ENCODE peak calls at places on chromosomes 4 and X, in four cellular contexts. One of them, this sample, is unnamed.

GRCh38 chrX:37752941-37753340 is 26.9 kb upstream of the CYBB start:
- DNase-seq in mammary epithelial cell: no peak
- DNase-seq in tibial nerve: no peak
- DNase-seq in adrenal gland: no peak
- DNase-seq in this sample: no peak

GRCh38 chr4:100574607-100575006 is 56.8 kb upstream of the EMCN start:
- DNase-seq in tibial nerve: no peak
- DNase-seq in adrenal gland: no peak
- DNase-seq in mammary epithelial cell: no peak
- DNase-seq in this sample: no peak

GRCh38 chr4:44186096-44186849 is 262.3 kb downstream of the KCTD8 start:
- DNase-seq in mammary epithelial cell: no peak
- DNase-seq in tibial nerve: no peak
- DNase-seq in adrenal gland: no peak
- DNase-seq in this sample: no peak

GRCh38 chr4:6834867-6835266 is 52.3 kb downstream of the KIAA0232 start:
- DNase-seq in tibial nerve: no peak
- DNase-seq in adrenal gland: no peak
- DNase-seq in mammary epithelial cell: peak; percentile 64
- DNase-seq in this sample: no peak

GRCh38 chr4:71380721-71381120 is 41.9 kb downstream of the SLC4A4 start:
- DNase-seq in adrenal gland: no peak
- DNase-seq in tibial nerve: no peak
- DNase-seq in mammary epithelial cell: no peak
- DNase-seq in this sample: no peak

GRCh38 chr4:3709061-3709845 is 56.9 kb upstream of the ADRA2C start:
- DNase-seq in mammary epithelial cell: no peak
- DNase-seq in adrenal gland: no peak
- DNase-seq in tibial nerve: no peak
- DNase-seq in this sample: no peak

GRCh38 chrX:129593137-129593536 is 53.1 kb downstream of the OCRL start:
- DNase-seq in tibial nerve: no peak
- DNase-seq in mammary epithelial cell: peak; percentile 18
- DNase-seq in adrenal gland: no peak
- DNase-seq in this sample: no peak

GRCh38 chr4:108694423-108694822 is 44.0 kb downstream of the OSTC start:
- DNase-seq in mammary epithelial cell: no peak
- DNase-seq in tibial nerve: no peak
- DNase-seq in adrenal gland: no peak
- DNase-seq in this sample: no peak

GRCh38 chr4:27350161-27350560 is 489.5 kb downstream of the STIM2 start:
- DNase-seq in adrenal gland: no peak
- DNase-seq in tibial nerve: no peak
- DNase-seq in mammary epithelial cell: peak; percentile 64
- DNase-seq in this sample: no peak

GRCh38 chr4:10079951-10080873 is 36.4 kb downstream of the WDR1 start:
- DNase-seq in tibial nerve: no peak
- DNase-seq in mammary epithelial cell: no peak
- DNase-seq in adrenal gland: no peak
- DNase-seq in this sample: no peak

GRCh38 chr4:37693450-37694190 is 7.4 kb upstream of the RELL1 start:
- DNase-seq in adrenal gland: no peak
- DNase-seq in tibial nerve: no peak
- DNase-seq in mammary epithelial cell: peak; percentile 77
- DNase-seq in this sample: no peak

GRCh38 chr4:157837071-157837470 is 335.8 kb downstream of the GASK1B start:
- DNase-seq in mammary epithelial cell: no peak
- DNase-seq in adrenal gland: no peak
- DNase-seq in tibial nerve: no peak
- DNase-seq in this sample: no peak

GRCh38 chr4:111268769-111269414 is 646.0 kb upstream of the PITX2 start:
- DNase-seq in adrenal gland: no peak
- DNase-seq in mammary epithelial cell: no peak
- DNase-seq in tibial nerve: no peak
- DNase-seq in this sample: no peak

GRCh38 chr4:78749972-78750727 is 26.0 kb upstream of the BMP2K start:
- DNase-seq in tibial nerve: no peak
- DNase-seq in mammary epithelial cell: no peak
- DNase-seq in adrenal gland: no peak
- DNase-seq in this sample: no peak

GRCh38 chr4:106256190-106256589 is 59.8 kb downstream of the TBCK start:
- DNase-seq in mammary epithelial cell: no peak
- DNase-seq in tibial nerve: no peak
- DNase-seq in adrenal gland: no peak
- DNase-seq in this sample: no peak

DNA sequence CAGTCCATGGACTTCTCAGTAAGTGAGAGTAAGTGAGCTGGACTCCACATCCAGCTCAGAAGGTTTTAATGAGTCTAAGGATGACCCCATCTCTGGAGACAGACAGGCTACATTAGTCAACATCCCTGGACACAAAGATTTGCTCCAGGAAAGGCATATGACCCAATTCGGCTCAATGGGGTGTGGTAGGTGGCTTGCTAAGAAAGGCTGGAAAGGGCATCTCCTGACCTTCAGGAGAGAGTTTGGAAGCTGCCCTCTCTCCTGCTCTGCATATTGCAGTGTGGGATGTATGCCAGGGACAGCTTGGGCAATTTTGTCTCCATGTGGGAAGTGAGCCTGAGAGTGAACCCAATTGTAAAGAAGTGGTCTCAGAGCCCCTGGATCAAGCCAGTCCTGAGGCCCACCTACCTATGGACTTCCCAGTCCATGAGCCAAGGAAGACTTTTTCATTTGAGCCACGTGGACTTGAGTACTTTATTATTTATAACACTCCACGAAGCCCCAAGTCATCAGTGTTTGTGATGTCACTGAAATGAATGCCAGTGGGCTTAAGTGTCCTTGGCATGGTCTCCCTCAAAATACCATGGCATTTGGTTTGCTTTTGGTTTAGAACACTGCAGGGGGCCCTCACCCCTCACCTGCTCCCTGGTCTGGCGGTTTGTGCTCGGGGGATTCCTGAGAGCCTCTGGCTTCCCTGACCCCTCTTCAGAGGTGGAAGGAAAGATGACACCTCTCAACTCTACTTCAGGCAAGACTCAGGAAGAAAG is 10.4 kb upstream of the ABLIM2 start:
- DNase-seq in adrenal gland: no peak
- DNase-seq in mammary epithelial cell: no peak
- DNase-seq in tibial nerve: no peak
- DNase-seq in this sample: no peak
- H3K27ac ChIP-seq in adrenal gland: peak overlapping the region; percentile 83
- H3K27ac ChIP-seq in mammary epithelial cell: no peak overlapping the region
- H3K27ac ChIP-seq in tibial nerve: no peak overlapping the region
- H3K27ac ChIP-seq in this sample: no peak overlapping the region

DNA sequence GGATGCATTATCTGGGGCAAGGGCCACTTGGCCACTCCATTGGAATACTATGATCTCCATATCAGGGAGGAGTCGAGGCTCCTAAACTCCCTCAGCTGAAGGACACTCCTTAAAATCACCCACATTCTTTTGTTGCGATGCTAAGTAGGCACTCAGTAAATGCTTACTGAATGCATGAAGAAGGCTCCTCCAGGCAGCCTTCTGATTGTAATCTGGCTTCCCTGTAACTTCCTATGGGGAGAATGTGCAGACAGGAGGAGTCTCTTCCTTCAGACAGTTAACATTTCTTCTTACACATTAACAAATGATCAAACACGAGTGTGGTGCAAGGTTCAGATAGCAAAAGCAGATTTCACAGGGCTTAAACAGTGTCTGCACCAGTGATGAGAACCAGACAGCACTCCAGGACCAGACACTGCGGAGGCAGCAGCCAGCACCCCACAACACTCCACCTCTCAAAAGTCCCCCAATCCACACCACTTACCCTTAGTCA is 21.4 kb upstream of the USO1 start:
- DNase-seq in adrenal gland: no peak
- DNase-seq in tibial nerve: no peak
- DNase-seq in mammary epithelial cell: no peak
- DNase-seq in this sample: no peak
- H3K27ac ChIP-seq in adrenal gland: no peak overlapping the region
- H3K27ac ChIP-seq in tibial nerve: no peak overlapping the region
- H3K27ac ChIP-seq in mammary epithelial cell: no peak overlapping the region
- H3K27ac ChIP-seq in this sample: no peak overlapping the region

GRCh38 chr4:1928356-1929235 is 57.4 kb downstream of the NSD2 start:
- DNase-seq in adrenal gland: no peak
- DNase-seq in mammary epithelial cell: no peak
- DNase-seq in tibial nerve: no peak
- DNase-seq in this sample: no peak
- H3K27ac ChIP-seq in adrenal gland: no peak overlapping the region
- H3K27ac ChIP-seq in mammary epithelial cell: peak overlapping the region; percentile 29
- H3K27ac ChIP-seq in tibial nerve: no peak overlapping the region
- H3K27ac ChIP-seq in this sample: no peak overlapping the region

GRCh38 chrX:39532761-39533160 is 565.0 kb downstream of the BCOR start:
- DNase-seq in adrenal gland: no peak
- DNase-seq in tibial nerve: no peak
- DNase-seq in mammary epithelial cell: no peak
- DNase-seq in this sample: no peak

GRCh38 chrX:39541881-39542280 is 555.9 kb downstream of the BCOR start:
- DNase-seq in tibial nerve: no peak
- DNase-seq in mammary epithelial cell: no peak
- DNase-seq in adrenal gland: no peak
- DNase-seq in this sample: no peak

GRCh38 chrX:39534949-39535348 is 562.8 kb downstream of the BCOR start:
- DNase-seq in tibial nerve: no peak
- DNase-seq in adrenal gland: no peak
- DNase-seq in mammary epithelial cell: no peak
- DNase-seq in this sample: no peak

GRCh38 chrX:39536165-39536564 is 561.6 kb downstream of the BCOR start:
- DNase-seq in mammary epithelial cell: no peak
- DNase-seq in tibial nerve: no peak
- DNase-seq in adrenal gland: no peak
- DNase-seq in this sample: no peak
- H3K27ac ChIP-seq in mammary epithelial cell: no peak overlapping the region
- H3K27ac ChIP-seq in tibial nerve: no peak overlapping the region
- H3K27ac ChIP-seq in adrenal gland: no peak overlapping the region
- H3K27ac ChIP-seq in this sample: no peak overlapping the region

DNA sequence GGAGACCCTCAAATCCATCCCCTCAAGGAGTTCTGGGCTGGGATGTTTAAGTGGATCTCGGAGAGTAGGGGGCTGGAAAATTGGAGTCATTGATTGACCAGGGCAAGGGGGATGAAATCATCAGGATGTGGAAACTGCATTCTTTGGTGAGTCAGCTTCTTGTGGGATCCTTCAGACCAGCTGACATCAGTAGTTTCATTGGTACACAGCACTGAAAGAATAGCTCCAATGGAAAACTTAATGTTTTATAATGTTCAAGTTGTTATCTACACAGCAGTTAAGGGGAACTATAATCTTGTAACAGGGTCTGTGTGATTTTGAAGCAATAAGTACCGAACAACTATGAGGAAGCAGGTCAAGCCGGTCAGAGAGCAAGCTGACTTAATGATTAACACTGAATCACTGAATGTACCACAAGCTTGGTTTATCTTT is 506.1 kb downstream of the RPA4 start:
- DNase-seq in mammary epithelial cell: peak; percentile 69
- DNase-seq in tibial nerve: no peak
- DNase-seq in adrenal gland: no peak
- DNase-seq in this sample: no peak
- H3K27ac ChIP-seq in mammary epithelial cell: peak overlapping the region; percentile 55
- H3K27ac ChIP-seq in tibial nerve: no peak overlapping the region
- H3K27ac ChIP-seq in adrenal gland: no peak overlapping the region
- H3K27ac ChIP-seq in this sample: no peak overlapping the region